ENCODE peak calls at places on chromosomes 12 and 14, in six cellular contexts. G, K, X, L, Z and D are unnamed samples.
A peak's percentile ranks its signal among the peaks of the same experiment; 100 is the strongest.

GRCh38 chr14:90388437-90388836 is 8.4 kb upstream of the CALM1 start:
- DNase-seq in L (no peak), X (no peak), G (no peak), K (no peak), Z (peak; percentile 26), D (no peak)

GRCh38 chr12:89836026-89836425 is 127.4 kb upstream of the ATP2B1 start:
- DNase-seq in Z (no peak), L (no peak), K (no peak), X (no peak), G (no peak), D (no peak)

GRCh38 chr12:54996235-54996634 is 11.7 kb upstream of the TESPA1 start:
- DNase-seq in G (no peak), L (no peak), Z (no peak), X (no peak), K (no peak), D (no peak)

GRCh38 chr14:97490521-97491070 is 693.4 kb downstream of the VRK1 start:
- DNase-seq in X (no peak), Z (no peak), L (no peak), G (no peak), K (no peak), D (no peak)

GRCh38 chr14:83827383-83827782 is 1702.6 kb upstream of the FLRT2 start:
- DNase-seq in L (no peak), K (no peak), Z (no peak), G (no peak), X (no peak), D (no peak)

GRCh38 chr14:100747021-100747586 is 20.4 kb downstream of the DLK1 start:
- DNase-seq in X (no peak), L (no peak), K (peak; percentile 55), G (no peak), Z (no peak), D (no peak)

GRCh38 chr12:110186059-110186458 is 61.9 kb downstream of the IFT81 start:
- DNase-seq in X (no peak), K (no peak), L (no peak), G (no peak), Z (no peak), D (no peak)

GRCh38 chr12:91311081-91311480 is 128.5 kb upstream of the DCN start:
- DNase-seq in K (no peak), G (no peak), X (no peak), Z (no peak), L (no peak), D (no peak)

GRCh38 chr12:3704512-3705348 is 48.2 kb downstream of the CRACR2A start:
- DNase-seq in K (no peak), L (no peak), X (no peak), G (no peak), Z (no peak), D (no peak)

GRCh38 chr12:113138826-113139225 is 3.3 kb upstream of the RASAL1 start:
- DNase-seq in L (no peak), G (no peak), K (no peak), X (no peak), Z (no peak), D (no peak)

GRCh38 chr12:41932470-41932991 is 212.1 kb downstream of the GXYLT1 start:
- DNase-seq in X (peak; percentile 18), G (no peak), L (no peak), Z (peak; percentile 43), K (no peak), D (peak; percentile 23)

GRCh38 chr12:104910196-104910840 is 47.8 kb downstream of the SLC41A2 start:
- DNase-seq in L (no peak), Z (no peak), K (no peak), X (no peak), G (no peak), D (no peak)

GRCh38 chr14:91113829-91114078 is at the start of gene DGLUCY:
- DNase-seq in G (no peak), L (no peak), K (no peak), Z (peak; percentile 68), X (peak; percentile 63), D (peak; percentile 56)

GRCh38 chr14:72643317-72643801 is 250.5 kb downstream of the DPF3 start:
- DNase-seq in L (peak; percentile 36), X (no peak), K (no peak), Z (no peak), G (no peak), D (no peak)

GRCh38 chr12:105706321-105706972 is 376.0 kb downstream of the C12orf75 start:
- DNase-seq in X (no peak), Z (no peak), G (no peak), L (peak; percentile 39), K (no peak), D (no peak)

GRCh38 chr12:111408686-111409402 is 3.1 kb downstream of the SH2B3 start:
- DNase-seq in G (no peak), L (no peak), K (no peak), Z (no peak), X (no peak), D (no peak)

GRCh38 chr12:46221255-46222128 is 47.4 kb downstream of the SLC38A1 start:
- DNase-seq in L (no peak), X (no peak), Z (peak; percentile 9), G (no peak), K (no peak), D (no peak)

GRCh38 chr14:103105580-103106168 is 11.1 kb downstream of the EXOC3L4 start:
- DNase-seq in X (no peak), G (no peak), K (no peak), Z (peak; percentile 14), L (no peak), D (no peak)

GRCh38 chr12:116813271-116814041 is 67.8 kb downstream of the HRK start:
- DNase-seq in X (no peak), G (no peak), Z (no peak), L (no peak), K (no peak), D (no peak)

GRCh38 chr12:51907083-51907863 is at the start of gene ACVRL1:
- DNase-seq in K (no peak), X (no peak), G (no peak), L (no peak), Z (no peak), D (no peak)

GRCh38 chr12:20415013-20415412 is 46.7 kb downstream of the PDE3A start:
- DNase-seq in L (no peak), Z (no peak), G (no peak), K (no peak), X (no peak), D (no peak)

GRCh38 chr14:96117101-96117897 is 78.1 kb downstream of the C14orf132 start:
- DNase-seq in X (no peak), G (no peak), L (no peak), K (no peak), Z (no peak), D (no peak)

GRCh38 chr14:104731249-104731924 is 7.4 kb downstream of the ADSS1 start:
- DNase-seq in Z (peak; percentile 44), L (no peak), G (no peak), X (no peak), K (peak; percentile 73), D (no peak)

GRCh38 chr12:103586791-103587370 is at the start of gene STAB2:
- DNase-seq in L (no peak), X (no peak), K (no peak), Z (no peak), G (no peak), D (no peak)

GRCh38 chr14:92613681-92614260 is 100.2 kb downstream of the RIN3 start:
- DNase-seq in K (no peak), L (no peak), X (no peak), Z (no peak), G (no peak), D (no peak)

GRCh38 chr12:94643585-94643984 is 6.8 kb downstream of the TMCC3 start:
- DNase-seq in G (no peak), K (no peak), Z (no peak), L (no peak), X (no peak), D (no peak)

GRCh38 chr12:6426882-6427671 is 17.7 kb upstream of the CD27 start:
- DNase-seq in Z (no peak), G (peak; percentile 97), X (no peak), K (no peak), L (no peak), D (peak; percentile 52)

GRCh38 chr12:6430990-6431353 is 13.8 kb upstream of the CD27 start:
- DNase-seq in L (no peak), Z (no peak), X (no peak), K (no peak), G (no peak), D (no peak)

GRCh38 chr12:6428326-6428725 is 16.4 kb upstream of the CD27 start:
- DNase-seq in K (no peak), Z (no peak), X (no peak), G (no peak), L (no peak), D (no peak)

GRCh38 chr12:6432991-6433390 is 11.8 kb upstream of the CD27 start:
- DNase-seq in K (no peak), X (no peak), G (no peak), Z (no peak), L (no peak), D (no peak)

GRCh38 chr12:6430124-6430989 is 14.4 kb upstream of the CD27 start:
- DNase-seq in K (peak; percentile 72), L (no peak), X (no peak), Z (peak; percentile 70), G (no peak), D (no peak)
- TF ChIP-seq POLR2AphosphoS5 in K (no peak), L (no peak), X (no peak), Z (no peak), G (no peak), D (no peak)

GRCh38 chr12:71576546-71576945 is 87.1 kb downstream of the ZFC3H1 start:
- DNase-seq in G (no peak), L (no peak), X (no peak), Z (no peak), K (no peak), D (no peak)
- TF ChIP-seq TAF1 in G (no peak), L (no peak), X (no peak), Z (no peak), K (no peak), D (no peak)

GRCh38 chr14:60648934-60649814 is at the start of gene SIX1:
- DNase-seq in K (peak; percentile 77), X (peak; percentile 68), G (no peak), L (no peak), Z (peak; percentile 79), D (no peak)
- TF ChIP-seq POLR2A in K (peak; percentile 86), X (no peak), G (no peak), L (no peak), Z (no peak), D (no peak)

GRCh38 chr12:64749466-64750202 is 9.6 kb downstream of the GNS start:
- DNase-seq in Z (no peak), G (no peak), X (no peak), K (no peak), L (no peak), D (no peak)
- TF ChIP-seq POLR2AphosphoS5 in Z (no peak), G (no peak), X (no peak), K (no peak), L (no peak), D (no peak)